ENCODE peak calls at places on chromosomes 7 and 10, in four cellular contexts. L, Q, Y and C are unnamed samples.

GRCh38 chr10:6878067-6878412 is 298.0 kb upstream of the PRKCQ start:
- DNase-seq in L (no peak), Q (no peak), Y (no peak), C (no peak)

GRCh38 chr7:85185355-85186082 is 1.3 kb downstream of the SEMA3D start:
- DNase-seq in L (no peak), Q (no peak), Y (no peak), C (peak)

GRCh38 chr10:16186564-16186963 is 250.2 kb upstream of the PTER start:
- DNase-seq in L (no peak), Q (no peak), Y (no peak), C (no peak)

GRCh38 chr10:4535531-4535930 is 290.5 kb upstream of the AKR1E2 start:
- DNase-seq in L (no peak), Q (no peak), Y (no peak), C (no peak)

GRCh38 chr7:148563583-148564274 is 26.8 kb upstream of the C7orf33 start:
- DNase-seq in L (no peak), Q (no peak), Y (no peak), C (no peak)

GRCh38 chr7:150325110-150325611 is 1.8 kb upstream of the ACTR3C start:
- DNase-seq in L (no peak), Q (no peak), Y (no peak), C (no peak)

GRCh38 chr7:125423444-125424155 is 494.0 kb upstream of the POT1 start:
- DNase-seq in L (no peak), Q (no peak), Y (no peak), C (no peak)

GRCh38 chr7:107161415-107161814 is 7.4 kb upstream of the HBP1 start:
- DNase-seq in L (no peak), Q (no peak), Y (no peak), C (no peak)

GRCh38 chr10:97411411-97411810 is 10.3 kb upstream of the RRP12 start:
- DNase-seq in L (no peak), Q (no peak), Y (peak), C (no peak)

GRCh38 chr10:59470570-59470969 is 108.2 kb upstream of the FAM13C start:
- DNase-seq in L (no peak), Q (no peak), Y (no peak), C (no peak)

GRCh38 chr7:149495785-149496641 is 1.6 kb downstream of the ZNF746 start:
- DNase-seq in L (no peak), Q (peak), Y (peak), C (no peak)

GRCh38 chr10:6199131-6199733 is 3.5 kb upstream of the PFKFB3 start:
- DNase-seq in L (no peak), Q (no peak), Y (no peak), C (no peak)

GRCh38 chr7:40658731-40659130 is 523.9 kb downstream of the SUGCT start:
- DNase-seq in L (no peak), Q (no peak), Y (no peak), C (no peak)

GRCh38 chr7:40659231-40659630 is 524.4 kb downstream of the SUGCT start:
- DNase-seq in L (no peak), Q (no peak), Y (no peak), C (no peak)

GRCh38 chr7:40654171-40654570 is 519.4 kb downstream of the SUGCT start:
- DNase-seq in L (no peak), Q (no peak), Y (no peak), C (no peak)

GRCh38 chr7:40655426-40655825 is 520.6 kb downstream of the SUGCT start:
- DNase-seq in L (no peak), Q (no peak), Y (no peak), C (no peak)

DNA sequence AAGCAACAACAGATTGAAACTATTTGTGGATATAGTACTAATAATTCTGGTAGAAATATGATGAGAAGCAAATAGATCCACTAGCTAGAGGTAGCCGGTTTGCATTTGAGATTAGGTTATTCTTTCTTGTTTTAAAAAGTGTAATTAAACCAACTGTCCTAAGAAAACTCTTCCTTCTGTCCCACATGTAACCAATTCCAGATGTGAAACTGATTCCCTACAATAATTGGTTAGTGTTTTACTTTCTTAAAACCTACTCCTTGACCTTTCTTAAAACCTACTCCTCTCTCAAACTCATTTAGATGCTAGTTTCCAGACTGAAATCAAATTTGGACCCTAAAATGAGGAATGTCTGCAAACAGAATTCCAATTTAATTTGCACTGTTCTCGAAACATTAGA is 521.5 kb downstream of the SUGCT start:
- DNase-seq in L (no peak), Q (no peak), Y (no peak), C (no peak)
- TF ChIP-seq FOXM1 in L (no peak), Q (no peak), Y (no peak), C (no peak)

GRCh38 chr10:132554991-132555647 is 17.5 kb downstream of the INPP5A start:
- DNase-seq in L (no peak), Q (peak), Y (no peak), C (no peak)
- TF ChIP-seq TARDBP in L (no peak), Q (no peak), Y (no peak), C (no peak)

GRCh38 chr7:47362984-47363383 is 218.9 kb downstream of the TNS3 start:
- DNase-seq in L (no peak), Q (no peak), Y (no peak), C (no peak)

GRCh38 chr7:47361229-47361628 is 220.7 kb downstream of the TNS3 start:
- DNase-seq in L (no peak), Q (no peak), Y (no peak), C (no peak)

GRCh38 chr7:47360301-47360900 is 221.5 kb downstream of the TNS3 start:
- DNase-seq in L (no peak), Q (no peak), Y (no peak), C (no peak)

GRCh38 chr7:47358944-47359588 is 222.8 kb downstream of the TNS3 start:
- DNase-seq in L (no peak), Q (no peak), Y (no peak), C (no peak)

GRCh38 chr7:47361746-47362215 is 220.1 kb downstream of the TNS3 start:
- DNase-seq in L (peak), Q (no peak), Y (no peak), C (no peak)
- TF ChIP-seq FOXK2 in L (no peak), Q (no peak), Y (no peak), C (no peak)

DNA sequence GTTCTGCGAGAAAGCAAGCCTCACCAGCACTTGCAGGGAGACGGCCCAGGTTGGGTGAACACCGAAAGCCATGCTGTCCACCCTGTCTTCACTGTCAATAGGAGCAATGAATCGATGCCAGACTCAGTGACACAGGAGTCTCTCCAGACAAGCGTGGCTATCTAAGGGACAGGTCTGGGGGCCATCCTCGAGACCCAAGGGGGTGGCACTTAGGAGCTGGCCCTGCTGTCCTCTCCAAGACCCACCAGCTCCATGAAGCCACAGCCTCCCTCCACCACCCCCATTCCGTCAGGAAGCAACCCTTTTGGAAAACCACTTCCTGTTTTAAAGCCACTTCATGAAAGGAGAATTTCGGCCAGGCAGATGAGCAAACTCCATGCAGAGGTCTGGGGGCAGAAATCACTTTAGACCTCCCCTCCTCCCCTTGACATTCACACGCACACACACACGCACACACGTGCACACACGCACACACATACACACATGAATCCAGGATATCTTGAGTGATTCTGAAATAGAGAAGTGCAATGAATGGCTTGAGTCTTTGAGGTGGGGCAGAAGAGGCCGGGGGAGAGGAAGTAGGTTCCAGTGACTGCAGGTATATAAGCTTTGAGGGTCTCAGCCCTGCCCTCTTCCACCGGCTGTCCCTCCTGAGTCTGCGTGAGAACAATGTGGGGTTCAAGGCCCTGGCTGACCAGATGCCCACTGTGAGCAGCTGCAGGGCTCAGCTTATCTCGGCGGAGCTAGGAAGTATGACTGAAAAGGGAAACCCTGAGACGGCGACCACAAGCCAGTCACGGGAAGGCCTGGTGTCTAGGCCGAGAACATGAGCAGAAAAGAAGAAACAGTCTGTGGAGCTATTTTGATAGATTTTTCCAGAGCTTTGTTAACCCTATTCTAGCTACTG is 25.0 kb downstream of the RGS10 start:
- DNase-seq in L (peak), Q (no peak), Y (no peak), C (no peak)
- TF ChIP-seq FOXM1 in L (peak), Q (no peak), Y (no peak), C (no peak)

GRCh38 chr7:156895024-156895780 is 2.2 kb upstream of the LMBR1 start:
- DNase-seq in L (no peak), Q (no peak), Y (no peak), C (no peak)

GRCh38 chr7:156892821-156893706 is at the start of gene LMBR1:
- DNase-seq in L (peak), Q (peak), Y (peak), C (peak)

GRCh38 chr7:156896388-156897022 is 3.5 kb upstream of the LMBR1 start:
- DNase-seq in L (no peak), Q (peak), Y (no peak), C (no peak)

GRCh38 chr7:156898938-156899337 is 6.0 kb upstream of the LMBR1 start:
- DNase-seq in L (no peak), Q (no peak), Y (no peak), C (no peak)

GRCh38 chr7:156897673-156898072 is 4.7 kb upstream of the LMBR1 start:
- DNase-seq in L (no peak), Q (no peak), Y (no peak), C (no peak)
- TF ChIP-seq TARDBP in L (no peak), Q (no peak), Y (no peak), C (no peak)

GRCh38 chr10:132652936-132653590 is 115.5 kb downstream of the INPP5A start:
- DNase-seq in L (no peak), Q (no peak), Y (no peak), C (no peak)
- TF ChIP-seq FOXK2 in L (no peak), Q (no peak), Y (no peak), C (no peak)

DNA sequence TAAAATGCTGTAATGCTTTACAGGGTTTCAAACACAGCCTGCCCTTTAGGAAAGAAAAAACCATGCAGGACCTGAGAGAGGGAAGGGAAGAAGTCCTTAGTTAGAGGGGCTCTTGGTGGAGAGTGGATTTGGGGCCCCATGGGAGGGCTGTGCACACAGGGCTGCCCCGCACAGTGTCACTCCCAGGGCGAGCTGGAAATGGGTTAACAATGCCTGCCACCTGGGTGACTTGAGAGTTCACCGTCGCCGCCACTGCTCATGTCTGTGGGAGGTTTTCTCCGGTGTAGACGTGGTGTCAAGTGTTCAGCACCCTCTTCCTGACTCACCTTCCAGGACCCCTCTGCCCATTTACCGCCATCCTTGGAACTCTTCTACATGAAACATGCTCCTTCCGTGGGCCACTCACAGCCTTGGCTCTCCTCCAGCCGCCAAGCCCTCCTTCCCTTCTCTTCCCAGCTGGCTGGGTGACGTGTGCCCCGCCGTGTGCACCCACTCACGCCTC is 686.4 kb downstream of the SDK1 start:
- DNase-seq in L (no peak), Q (no peak), Y (no peak), C (no peak)
- TF ChIP-seq FOXM1 in L (no peak), Q (no peak), Y (no peak), C (no peak)

DNA sequence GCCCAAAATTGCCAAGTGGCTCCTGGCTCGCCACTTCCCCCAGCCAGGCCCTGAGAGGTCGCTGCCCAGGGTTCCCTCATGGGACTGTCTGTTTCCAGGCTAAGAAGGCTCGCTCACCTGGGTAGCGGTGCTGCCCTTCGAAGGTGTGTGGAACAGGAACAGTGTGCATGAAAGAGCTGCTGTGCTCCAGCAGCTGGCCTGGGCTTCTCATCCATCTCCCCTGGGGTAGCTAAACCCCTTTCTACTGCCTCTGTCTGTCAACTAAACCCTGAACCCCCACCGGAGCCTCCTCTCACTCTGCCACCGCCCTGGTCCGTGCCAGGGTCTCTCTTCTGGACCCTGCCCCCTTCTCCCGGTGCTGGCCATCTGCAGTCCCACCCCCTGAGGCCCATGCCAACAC is 152.9 kb downstream of the EBF3 start:
- DNase-seq in L (no peak), Q (no peak), Y (no peak), C (no peak)
- TF ChIP-seq TARDBP in L (no peak), Q (no peak), Y (no peak), C (no peak)

GRCh38 chr7:43767311-43767710 is 8.8 kb downstream of the BLVRA start:
- DNase-seq in L (no peak), Q (no peak), Y (no peak), C (no peak)
- TF ChIP-seq FOXK2 in L (no peak), Q (no peak), Y (no peak), C (no peak)